ENCODE peak calls at places on chromosomes 4 and X, in ten cellular contexts. One of them, this sample, is unnamed.
A peak's percentile ranks its signal among the peaks of the same experiment; 100 is the strongest.

GRCh38 chr4:111198426-111198825 is 575.5 kb upstream of the PITX2 start:
- DNase-seq in neural progenitor cell: no peak
- DNase-seq in heart left ventricle: no peak
- DNase-seq in OCI-LY7: no peak
- DNase-seq in GM23338: no peak
- DNase-seq in A549: no peak
- DNase-seq in SK-N-SH: no peak
- DNase-seq in tibial artery: no peak
- DNase-seq in breast epithelium: no peak
- DNase-seq in naive thymus-derived CD4-positive, alpha-beta T cell: no peak
- DNase-seq in this sample: no peak

GRCh38 chrX:54509401-54509800 is 13.4 kb upstream of the FGD1 start:
- DNase-seq in neural progenitor cell: no peak
- DNase-seq in heart left ventricle: no peak
- DNase-seq in OCI-LY7: no peak
- DNase-seq in GM23338: peak; percentile 49
- DNase-seq in A549: no peak
- DNase-seq in SK-N-SH: no peak
- DNase-seq in tibial artery: no peak
- DNase-seq in breast epithelium: no peak
- DNase-seq in naive thymus-derived CD4-positive, alpha-beta T cell: no peak
- DNase-seq in this sample: no peak

GRCh38 chr4:4860803-4861591 is 1.5 kb downstream of the MSX1 start:
- DNase-seq in neural progenitor cell: peak; percentile 76
- DNase-seq in heart left ventricle: peak; percentile 60
- DNase-seq in OCI-LY7: no peak
- DNase-seq in GM23338: peak; percentile 68
- DNase-seq in A549: no peak
- DNase-seq in SK-N-SH: peak; percentile 62
- DNase-seq in tibial artery: no peak
- DNase-seq in breast epithelium: no peak
- DNase-seq in naive thymus-derived CD4-positive, alpha-beta T cell: no peak
- DNase-seq in this sample: peak; percentile 31

GRCh38 chr4:71773004-71773403 is 10.9 kb downstream of the GC start:
- DNase-seq in neural progenitor cell: no peak
- DNase-seq in heart left ventricle: no peak
- DNase-seq in OCI-LY7: no peak
- DNase-seq in GM23338: no peak
- DNase-seq in A549: no peak
- DNase-seq in SK-N-SH: no peak
- DNase-seq in tibial artery: no peak
- DNase-seq in breast epithelium: no peak
- DNase-seq in naive thymus-derived CD4-positive, alpha-beta T cell: no peak
- DNase-seq in this sample: no peak

GRCh38 chr4:117064297-117064696 is 21.1 kb downstream of the TRAM1L1 start:
- DNase-seq in neural progenitor cell: no peak
- DNase-seq in heart left ventricle: no peak
- DNase-seq in OCI-LY7: no peak
- DNase-seq in GM23338: no peak
- DNase-seq in A549: no peak
- DNase-seq in SK-N-SH: no peak
- DNase-seq in tibial artery: no peak
- DNase-seq in breast epithelium: no peak
- DNase-seq in naive thymus-derived CD4-positive, alpha-beta T cell: no peak
- DNase-seq in this sample: no peak

GRCh38 chr4:81459233-81459632 is 12.5 kb downstream of the RASGEF1B start:
- DNase-seq in neural progenitor cell: no peak
- DNase-seq in heart left ventricle: no peak
- DNase-seq in OCI-LY7: no peak
- DNase-seq in GM23338: no peak
- DNase-seq in A549: no peak
- DNase-seq in SK-N-SH: no peak
- DNase-seq in tibial artery: no peak
- DNase-seq in breast epithelium: no peak
- DNase-seq in naive thymus-derived CD4-positive, alpha-beta T cell: no peak
- DNase-seq in this sample: no peak

GRCh38 chrX:10110984-10111363 is 45.8 kb upstream of the CLCN4 start:
- DNase-seq in neural progenitor cell: no peak
- DNase-seq in heart left ventricle: no peak
- DNase-seq in OCI-LY7: no peak
- DNase-seq in GM23338: no peak
- DNase-seq in A549: no peak
- DNase-seq in SK-N-SH: no peak
- DNase-seq in tibial artery: no peak
- DNase-seq in breast epithelium: no peak
- DNase-seq in naive thymus-derived CD4-positive, alpha-beta T cell: peak; percentile 86
- DNase-seq in this sample: no peak

GRCh38 chr4:182770969-182771330 is 146.2 kb downstream of the DCTD start:
- DNase-seq in neural progenitor cell: peak; percentile 60
- DNase-seq in heart left ventricle: no peak
- DNase-seq in OCI-LY7: no peak
- DNase-seq in GM23338: peak; percentile 76
- DNase-seq in A549: no peak
- DNase-seq in SK-N-SH: no peak
- DNase-seq in tibial artery: no peak
- DNase-seq in breast epithelium: no peak
- DNase-seq in naive thymus-derived CD4-positive, alpha-beta T cell: no peak
- DNase-seq in this sample: no peak

GRCh38 chr4:182716207-182716606 is 201.0 kb downstream of the DCTD start:
- DNase-seq in neural progenitor cell: peak; percentile 7
- DNase-seq in heart left ventricle: no peak
- DNase-seq in OCI-LY7: no peak
- DNase-seq in GM23338: peak; percentile 44
- DNase-seq in A549: no peak
- DNase-seq in SK-N-SH: no peak
- DNase-seq in tibial artery: no peak
- DNase-seq in breast epithelium: no peak
- DNase-seq in naive thymus-derived CD4-positive, alpha-beta T cell: no peak
- DNase-seq in this sample: no peak

GRCh38 chrX:13147758-13148157 is 103.3 kb upstream of the FAM9C start:
- DNase-seq in neural progenitor cell: no peak
- DNase-seq in heart left ventricle: no peak
- DNase-seq in OCI-LY7: no peak
- DNase-seq in GM23338: no peak
- DNase-seq in A549: no peak
- DNase-seq in SK-N-SH: no peak
- DNase-seq in tibial artery: no peak
- DNase-seq in breast epithelium: no peak
- DNase-seq in naive thymus-derived CD4-positive, alpha-beta T cell: no peak
- DNase-seq in this sample: no peak

GRCh38 chrX:83845397-83845796 is 15.5 kb upstream of the CYLC1 start:
- DNase-seq in neural progenitor cell: peak; percentile 53
- DNase-seq in heart left ventricle: no peak
- DNase-seq in OCI-LY7: peak; percentile 39
- DNase-seq in GM23338: peak; percentile 40
- DNase-seq in A549: peak; percentile 2
- DNase-seq in SK-N-SH: peak; percentile 41
- DNase-seq in tibial artery: no peak
- DNase-seq in breast epithelium: no peak
- DNase-seq in naive thymus-derived CD4-positive, alpha-beta T cell: peak; percentile 22
- DNase-seq in this sample: no peak

GRCh38 chrX:106919932-106920452 is at the start of gene CLDN2:
- DNase-seq in neural progenitor cell: peak; percentile 86
- DNase-seq in heart left ventricle: no peak
- DNase-seq in OCI-LY7: no peak
- DNase-seq in GM23338: peak; percentile 64
- DNase-seq in A549: no peak
- DNase-seq in SK-N-SH: no peak
- DNase-seq in tibial artery: no peak
- DNase-seq in breast epithelium: no peak
- DNase-seq in naive thymus-derived CD4-positive, alpha-beta T cell: no peak
- DNase-seq in this sample: no peak
- H3K4me3 ChIP-seq in neural progenitor cell: peak within 1 kb of the TSS; percentile 13
- H3K4me3 ChIP-seq in heart left ventricle: no peak within 1 kb of the TSS
- H3K4me3 ChIP-seq in OCI-LY7: no peak within 1 kb of the TSS
- H3K4me3 ChIP-seq in GM23338: no peak within 1 kb of the TSS
- H3K4me3 ChIP-seq in A549: no peak within 1 kb of the TSS
- H3K4me3 ChIP-seq in SK-N-SH: no peak within 1 kb of the TSS
- H3K4me3 ChIP-seq in tibial artery: no peak within 1 kb of the TSS
- H3K4me3 ChIP-seq in breast epithelium: no peak within 1 kb of the TSS
- H3K4me3 ChIP-seq in naive thymus-derived CD4-positive, alpha-beta T cell: no peak within 1 kb of the TSS
- H3K4me3 ChIP-seq in this sample: no peak within 1 kb of the TSS

GRCh38 chrX:130120746-130121504 is 10.6 kb upstream of the ELF4 start:
- DNase-seq in neural progenitor cell: peak; percentile 75
- DNase-seq in heart left ventricle: peak; percentile 85
- DNase-seq in OCI-LY7: peak; percentile 56
- DNase-seq in GM23338: peak; percentile 66
- DNase-seq in A549: peak; percentile 84
- DNase-seq in SK-N-SH: peak; percentile 86
- DNase-seq in tibial artery: peak; percentile 83
- DNase-seq in breast epithelium: peak; percentile 44
- DNase-seq in naive thymus-derived CD4-positive, alpha-beta T cell: peak; percentile 66
- DNase-seq in this sample: peak; percentile 69

GRCh38 chrX:130120321-130120731 is 10.0 kb upstream of the ELF4 start:
- DNase-seq in neural progenitor cell: peak; percentile 63
- DNase-seq in heart left ventricle: peak; percentile 63
- DNase-seq in OCI-LY7: peak; percentile 16
- DNase-seq in GM23338: peak; percentile 60
- DNase-seq in A549: no peak
- DNase-seq in SK-N-SH: no peak
- DNase-seq in tibial artery: no peak
- DNase-seq in breast epithelium: no peak
- DNase-seq in naive thymus-derived CD4-positive, alpha-beta T cell: peak; percentile 5
- DNase-seq in this sample: no peak

GRCh38 chrX:130118396-130118795 is 8.1 kb upstream of the ELF4 start:
- DNase-seq in neural progenitor cell: no peak
- DNase-seq in heart left ventricle: no peak
- DNase-seq in OCI-LY7: no peak
- DNase-seq in GM23338: no peak
- DNase-seq in A549: no peak
- DNase-seq in SK-N-SH: no peak
- DNase-seq in tibial artery: no peak
- DNase-seq in breast epithelium: no peak
- DNase-seq in naive thymus-derived CD4-positive, alpha-beta T cell: no peak
- DNase-seq in this sample: no peak

GRCh38 chrX:130118941-130119640 is 8.8 kb upstream of the ELF4 start:
- DNase-seq in neural progenitor cell: no peak
- DNase-seq in heart left ventricle: no peak
- DNase-seq in OCI-LY7: no peak
- DNase-seq in GM23338: no peak
- DNase-seq in A549: no peak
- DNase-seq in SK-N-SH: no peak
- DNase-seq in tibial artery: no peak
- DNase-seq in breast epithelium: no peak
- DNase-seq in naive thymus-derived CD4-positive, alpha-beta T cell: no peak
- DNase-seq in this sample: no peak

GRCh38 chrX:130121505-130121800 is 11.2 kb upstream of the ELF4 start:
- DNase-seq in neural progenitor cell: no peak
- DNase-seq in heart left ventricle: no peak
- DNase-seq in OCI-LY7: no peak
- DNase-seq in GM23338: peak; percentile 14
- DNase-seq in A549: no peak
- DNase-seq in SK-N-SH: no peak
- DNase-seq in tibial artery: no peak
- DNase-seq in breast epithelium: no peak
- DNase-seq in naive thymus-derived CD4-positive, alpha-beta T cell: no peak
- DNase-seq in this sample: no peak
- H3K27ac ChIP-seq in neural progenitor cell: no peak overlapping the region
- H3K27ac ChIP-seq in heart left ventricle: no peak overlapping the region
- H3K27ac ChIP-seq in OCI-LY7: no peak overlapping the region
- H3K27ac ChIP-seq in GM23338: no peak overlapping the region
- H3K27ac ChIP-seq in A549: peak overlapping the region; percentile 100
- H3K27ac ChIP-seq in SK-N-SH: no peak overlapping the region
- H3K27ac ChIP-seq in tibial artery: peak overlapping the region; percentile 75
- H3K27ac ChIP-seq in breast epithelium: no peak overlapping the region
- H3K27ac ChIP-seq in naive thymus-derived CD4-positive, alpha-beta T cell: no peak overlapping the region
- H3K27ac ChIP-seq in this sample: peak overlapping the region; percentile 78

GRCh38 chr4:10102193-10102980 is 14.2 kb downstream of the WDR1 start:
- DNase-seq in neural progenitor cell: peak; percentile 14
- DNase-seq in heart left ventricle: no peak
- DNase-seq in OCI-LY7: no peak
- DNase-seq in GM23338: no peak
- DNase-seq in A549: no peak
- DNase-seq in SK-N-SH: no peak
- DNase-seq in tibial artery: no peak
- DNase-seq in breast epithelium: no peak
- DNase-seq in naive thymus-derived CD4-positive, alpha-beta T cell: no peak
- DNase-seq in this sample: no peak

GRCh38 chr4:10101559-10102192 is 14.9 kb downstream of the WDR1 start:
- DNase-seq in neural progenitor cell: no peak
- DNase-seq in heart left ventricle: no peak
- DNase-seq in OCI-LY7: no peak
- DNase-seq in GM23338: no peak
- DNase-seq in A549: no peak
- DNase-seq in SK-N-SH: no peak
- DNase-seq in tibial artery: no peak
- DNase-seq in breast epithelium: peak; percentile 81
- DNase-seq in naive thymus-derived CD4-positive, alpha-beta T cell: no peak
- DNase-seq in this sample: no peak

GRCh38 chr4:10098770-10099139 is 17.8 kb downstream of the WDR1 start:
- DNase-seq in neural progenitor cell: no peak
- DNase-seq in heart left ventricle: no peak
- DNase-seq in OCI-LY7: no peak
- DNase-seq in GM23338: no peak
- DNase-seq in A549: no peak
- DNase-seq in SK-N-SH: no peak
- DNase-seq in tibial artery: no peak
- DNase-seq in breast epithelium: no peak
- DNase-seq in naive thymus-derived CD4-positive, alpha-beta T cell: no peak
- DNase-seq in this sample: no peak

GRCh38 chr4:10099521-10100325 is 16.9 kb downstream of the WDR1 start:
- DNase-seq in neural progenitor cell: peak; percentile 48
- DNase-seq in heart left ventricle: no peak
- DNase-seq in OCI-LY7: no peak
- DNase-seq in GM23338: no peak
- DNase-seq in A549: no peak
- DNase-seq in SK-N-SH: no peak
- DNase-seq in tibial artery: no peak
- DNase-seq in breast epithelium: no peak
- DNase-seq in naive thymus-derived CD4-positive, alpha-beta T cell: peak; percentile 57
- DNase-seq in this sample: no peak

DNA sequence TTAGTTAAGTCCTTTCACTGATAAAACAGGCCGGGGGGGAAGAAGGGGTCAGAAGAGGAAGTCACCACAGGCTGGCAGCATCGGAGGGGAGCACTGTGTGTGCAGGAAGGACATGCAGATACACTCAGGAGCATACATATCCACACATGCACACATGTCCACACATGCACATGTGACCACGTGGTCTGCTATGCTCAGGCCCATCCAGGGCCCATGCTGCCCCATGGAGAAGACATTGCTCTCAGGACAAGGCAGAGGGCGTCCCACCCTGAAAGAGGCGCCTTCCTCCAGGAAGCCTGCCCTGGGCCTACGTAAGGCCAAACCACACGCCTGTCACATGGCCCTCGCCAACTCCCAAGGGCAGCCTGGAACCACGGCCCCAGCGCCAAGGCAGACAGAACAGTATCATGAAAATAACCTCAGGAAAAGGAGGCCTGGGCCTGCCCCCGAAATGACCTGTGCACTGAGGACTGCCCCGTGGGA is 15.8 kb downstream of the WDR1 start:
- DNase-seq in neural progenitor cell: no peak
- DNase-seq in heart left ventricle: no peak
- DNase-seq in OCI-LY7: no peak
- DNase-seq in GM23338: no peak
- DNase-seq in A549: no peak
- DNase-seq in SK-N-SH: no peak
- DNase-seq in tibial artery: peak; percentile 77
- DNase-seq in breast epithelium: no peak
- DNase-seq in naive thymus-derived CD4-positive, alpha-beta T cell: no peak
- DNase-seq in this sample: no peak
- H3K4me1 ChIP-seq in neural progenitor cell: peaks cover 50% of the 10 kb centered on the region
- H3K4me1 ChIP-seq in heart left ventricle: peaks cover 61% of the 10 kb centered on the region
- H3K4me1 ChIP-seq in OCI-LY7: no peaks in the 10 kb centered on the region
- H3K4me1 ChIP-seq in GM23338: peaks cover 8% of the 10 kb centered on the region
- H3K4me1 ChIP-seq in A549: peaks cover 36% of the 10 kb centered on the region
- H3K4me1 ChIP-seq in SK-N-SH: peaks cover 39% of the 10 kb centered on the region
- H3K4me1 ChIP-seq in tibial artery: no peaks in the 10 kb centered on the region
- H3K4me1 ChIP-seq in breast epithelium: no peaks in the 10 kb centered on the region
- H3K4me1 ChIP-seq in naive thymus-derived CD4-positive, alpha-beta T cell: peaks cover 77% of the 10 kb centered on the region
- H3K4me1 ChIP-seq in this sample: peaks cover 94% of the 10 kb centered on the region

GRCh38 chr4:173508386-173509002 is 21.5 kb downstream of the HAND2 start:
- DNase-seq in neural progenitor cell: peak; percentile 61
- DNase-seq in heart left ventricle: no peak
- DNase-seq in OCI-LY7: no peak
- DNase-seq in GM23338: peak; percentile 50
- DNase-seq in A549: no peak
- DNase-seq in SK-N-SH: peak; percentile 55
- DNase-seq in tibial artery: peak; percentile 19
- DNase-seq in breast epithelium: no peak
- DNase-seq in naive thymus-derived CD4-positive, alpha-beta T cell: no peak
- DNase-seq in this sample: no peak
- H3K4me3 ChIP-seq in neural progenitor cell: peak overlapping the region; percentile 48
- H3K4me3 ChIP-seq in heart left ventricle: peak overlapping the region; percentile 49
- H3K4me3 ChIP-seq in OCI-LY7: no peak overlapping the region
- H3K4me3 ChIP-seq in GM23338: peak overlapping the region; percentile 57
- H3K4me3 ChIP-seq in A549: no peak overlapping the region
- H3K4me3 ChIP-seq in SK-N-SH: peak overlapping the region; percentile 66
- H3K4me3 ChIP-seq in tibial artery: peak overlapping the region; percentile 60
- H3K4me3 ChIP-seq in breast epithelium: no peak overlapping the region
- H3K4me3 ChIP-seq in naive thymus-derived CD4-positive, alpha-beta T cell: peak overlapping the region; percentile 55
- H3K4me3 ChIP-seq in this sample: peak overlapping the region; percentile 69